ENCODE peak calls at places on chromosomes 3 and 15, in ten cellular contexts. F is germinal center; U is glutamatergic neuron; W is H1; Y is CD4-positive, alpha-beta memory T cell; E is activated CD4-positive, alpha-beta T cell treated with anti-CD3 and anti-CD28 coated beads for 4 hours; K is occipital lobe; C is nephron progenitor cell; R is activated effector memory CD4-positive, alpha-beta T cell treated with anti-CD3 and anti-CD28 coated beads, Interleukin-2, amount 50 U/mL, for 16 hours; D is activated CD8-positive, alpha-beta memory T cell treated with anti-CD3 and anti-CD28 coated beads, Interleukin-2, amount 50 U/mL, for 4 hours. A is an unnamed sample.

GRCh38 chr3:129081503-129081902 is 20.9 kb downstream of the GP9 start:
- DNase-seq in D (no peak), K (no peak), R (no peak), F (no peak), C (no peak), Y (no peak), U (no peak), E (no peak), W (no peak), A (no peak)

GRCh38 chr15:68303560-68304436 is 26.3 kb downstream of the FEM1B start:
- DNase-seq in F (no peak), K (no peak), C (no peak), D (no peak), U (no peak), Y (no peak), R (peak; percentile 49), E (no peak), W (no peak), A (no peak)

GRCh38 chr3:141498592-141499223 is 11.9 kb downstream of the RASA2 start:
- DNase-seq in Y (peak; percentile 93), D (peak; percentile 79), U (no peak), F (peak; percentile 51), K (no peak), C (no peak), W (no peak), R (peak; percentile 93), E (peak; percentile 83), A (no peak)

GRCh38 chr3:20811006-20811405 is 625.0 kb upstream of the SGO1 start:
- DNase-seq in U (no peak), R (no peak), K (no peak), C (no peak), Y (no peak), D (no peak), W (no peak), F (no peak), E (no peak), A (no peak)

GRCh38 chr3:127337911-127338531 is 50.2 kb upstream of the PRR20G start:
- DNase-seq in C (no peak), R (no peak), Y (no peak), W (no peak), D (no peak), E (no peak), K (no peak), U (no peak), F (no peak), A (no peak)

GRCh38 chr3:194749631-194750271 is 64.1 kb downstream of the FAM43A start:
- DNase-seq in D (no peak), E (no peak), K (no peak), Y (no peak), C (peak; percentile 40), U (no peak), W (no peak), F (no peak), R (no peak), A (peak; percentile 26)

GRCh38 chr15:90870354-90871096 is 2.1 kb downstream of the FURIN start:
- DNase-seq in E (no peak), K (no peak), F (no peak), R (no peak), U (no peak), Y (no peak), C (no peak), D (no peak), W (no peak), A (no peak)

GRCh38 chr3:52649461-52650210 is 36.1 kb downstream of the PBRM1 start:
- DNase-seq in R (no peak), E (no peak), K (no peak), F (no peak), D (no peak), W (no peak), U (no peak), Y (no peak), C (no peak), A (no peak)

GRCh38 chr3:14806641-14807263 is 12.0 kb upstream of the FGD5 start:
- DNase-seq in R (no peak), U (no peak), Y (no peak), W (no peak), D (no peak), K (no peak), E (no peak), F (no peak), C (no peak), A (no peak)

GRCh38 chr3:196639517-196640500 is at the start of gene NRROS:
- DNase-seq in C (peak; percentile 50), F (peak; percentile 76), W (peak; percentile 41), K (peak; percentile 41), U (peak; percentile 31), E (peak; percentile 49), D (peak; percentile 58), Y (peak; percentile 47), R (peak; percentile 88), A (peak; percentile 85)

GRCh38 chr3:24343084-24343783 is 151.4 kb downstream of the THRB start:
- DNase-seq in K (no peak), R (no peak), W (no peak), E (no peak), C (no peak), F (no peak), U (no peak), Y (no peak), D (no peak), A (no peak)

GRCh38 chr15:100111103-100112060 is 230.4 kb downstream of the ADAMTS17 start:
- DNase-seq in R (peak; percentile 71), Y (no peak), K (no peak), C (no peak), W (no peak), E (peak; percentile 12), F (no peak), D (no peak), U (no peak), A (no peak)

GRCh38 chr15:67931861-67932260 is 92.0 kb upstream of the RNU6-1 start:
- DNase-seq in W (no peak), U (no peak), C (no peak), Y (no peak), R (no peak), D (no peak), F (no peak), K (no peak), E (no peak), A (no peak)

GRCh38 chr3:116087431-116087830 is 357.9 kb downstream of the LSAMP start:
- DNase-seq in C (peak; percentile 15), W (no peak), E (no peak), U (peak; percentile 36), Y (no peak), K (no peak), R (no peak), D (no peak), F (no peak), A (no peak)

GRCh38 chr3:120524171-120524923 is 71.8 kb upstream of the NDUFB4 start:
- DNase-seq in Y (no peak), W (no peak), C (no peak), F (no peak), E (no peak), D (no peak), K (no peak), R (no peak), U (no peak), A (no peak)

GRCh38 chr15:63236272-63236671 is 41.1 kb upstream of the APH1B start:
- DNase-seq in E (no peak), K (no peak), D (no peak), Y (no peak), C (no peak), W (no peak), R (no peak), F (no peak), U (no peak), A (no peak)

GRCh38 chr15:93483923-93484322 is 394.9 kb upstream of the RGMA start:
- DNase-seq in D (no peak), K (no peak), F (no peak), U (no peak), E (no peak), R (no peak), Y (no peak), C (no peak), W (no peak), A (no peak)

GRCh38 chr15:88650556-88650955 is 11.7 kb downstream of the ISG20 start:
- DNase-seq in F (no peak), K (no peak), E (no peak), W (no peak), D (no peak), Y (no peak), U (no peak), R (no peak), C (no peak), A (no peak)

GRCh38 chr15:42324308-42324707 is 35.0 kb upstream of the CAPN3 start:
- DNase-seq in W (no peak), U (no peak), R (no peak), D (no peak), F (no peak), C (no peak), E (no peak), Y (no peak), K (no peak), A (no peak)

GRCh38 chr3:37871858-37872257 is 10.2 kb downstream of the CTDSPL start:
- DNase-seq in Y (no peak), W (no peak), D (no peak), R (no peak), K (no peak), F (no peak), E (no peak), U (no peak), C (no peak), A (no peak)

GRCh38 chr3:149180057-149180573 is 41.5 kb downstream of the CP start:
- DNase-seq in C (no peak), F (no peak), Y (no peak), E (no peak), R (no peak), U (no peak), W (no peak), D (no peak), K (no peak), A (peak; percentile 16)

GRCh38 chr3:11072631-11073030 is 80.1 kb downstream of the SLC6A1 start:
- DNase-seq in F (no peak), R (no peak), K (no peak), D (no peak), Y (no peak), U (no peak), E (no peak), C (no peak), W (no peak), A (no peak)

GRCh38 chr3:107824822-107825371 is 265.9 kb downstream of the CD47 start:
- DNase-seq in C (no peak), D (no peak), U (no peak), W (no peak), F (no peak), Y (no peak), E (no peak), R (no peak), K (no peak), A (no peak)

GRCh38 chr15:75051161-75051560 is 27.8 kb downstream of the PPCDC start:
- DNase-seq in K (no peak), F (no peak), W (no peak), R (no peak), D (no peak), E (no peak), C (no peak), U (peak; percentile 55), Y (no peak), A (no peak)

GRCh38 chr3:194273396-194274310 is 77.5 kb downstream of the CPN2 start:
- DNase-seq in C (no peak), K (no peak), R (peak; percentile 54), D (no peak), W (no peak), F (no peak), E (no peak), U (no peak), Y (no peak), A (no peak)

GRCh38 chr3:66407281-66408218 is 93.3 kb downstream of the LRIG1 start:
- DNase-seq in Y (peak; percentile 67), D (peak; percentile 75), F (peak; percentile 87), W (peak; percentile 76), R (peak; percentile 91), K (no peak), C (peak; percentile 81), E (peak; percentile 78), U (peak; percentile 89), A (peak; percentile 93)

GRCh38 chr15:93089855-93090305 is 869 bp upstream of the RGMA start:
- DNase-seq in Y (no peak), U (no peak), K (no peak), F (no peak), D (no peak), R (no peak), E (no peak), C (no peak), W (no peak), A (no peak)

GRCh38 chr15:40061212-40061901 is 22.4 kb upstream of the SRP14 start:
- DNase-seq in K (no peak), R (no peak), Y (no peak), E (no peak), C (no peak), D (no peak), U (no peak), W (no peak), F (no peak), A (no peak)